ENCODE peak calls at places on chromosome 5, in eight cellular contexts. One of them, this sample, is unnamed.

GRCh38 chr5:1962619-1963355 is 80.1 kb upstream of the IRX4 start:
- DNase-seq in astrocyte of the spinal cord: no peak
- DNase-seq in endothelial cell: no peak
- DNase-seq in astrocyte of the cerebellum: no peak
- DNase-seq in hepatocyte: no peak
- DNase-seq in progenitor cell of endocrine pancreas: no peak
- DNase-seq in adrenal gland: no peak
- DNase-seq in IMR-90: no peak
- DNase-seq in this sample: peak; percentile 67

GRCh38 chr5:132688536-132689409 is 15.0 kb downstream of the IL4 start:
- DNase-seq in astrocyte of the spinal cord: no peak
- DNase-seq in endothelial cell: no peak
- DNase-seq in astrocyte of the cerebellum: no peak
- DNase-seq in hepatocyte: no peak
- DNase-seq in progenitor cell of endocrine pancreas: no peak
- DNase-seq in adrenal gland: no peak
- DNase-seq in IMR-90: peak; percentile 23
- DNase-seq in this sample: no peak

GRCh38 chr5:134567651-134568338 is 42.3 kb downstream of the JADE2 start:
- DNase-seq in astrocyte of the spinal cord: peak; percentile 52
- DNase-seq in endothelial cell: no peak
- DNase-seq in astrocyte of the cerebellum: no peak
- DNase-seq in hepatocyte: no peak
- DNase-seq in progenitor cell of endocrine pancreas: no peak
- DNase-seq in adrenal gland: no peak
- DNase-seq in IMR-90: peak; percentile 82
- DNase-seq in this sample: no peak

GRCh38 chr5:98474211-98474610 is 299.3 kb upstream of the RGMB start:
- DNase-seq in astrocyte of the spinal cord: no peak
- DNase-seq in endothelial cell: no peak
- DNase-seq in astrocyte of the cerebellum: no peak
- DNase-seq in hepatocyte: no peak
- DNase-seq in progenitor cell of endocrine pancreas: no peak
- DNase-seq in adrenal gland: no peak
- DNase-seq in IMR-90: no peak
- DNase-seq in this sample: no peak

GRCh38 chr5:130874861-130875419 is 290.1 kb downstream of the HINT1 start:
- DNase-seq in astrocyte of the spinal cord: no peak
- DNase-seq in endothelial cell: no peak
- DNase-seq in astrocyte of the cerebellum: no peak
- DNase-seq in hepatocyte: no peak
- DNase-seq in progenitor cell of endocrine pancreas: no peak
- DNase-seq in adrenal gland: no peak
- DNase-seq in IMR-90: no peak
- DNase-seq in this sample: no peak

GRCh38 chr5:112237456-112237855 is 181.6 kb downstream of the EPB41L4A start:
- DNase-seq in astrocyte of the spinal cord: no peak
- DNase-seq in endothelial cell: no peak
- DNase-seq in astrocyte of the cerebellum: no peak
- DNase-seq in hepatocyte: no peak
- DNase-seq in progenitor cell of endocrine pancreas: no peak
- DNase-seq in adrenal gland: no peak
- DNase-seq in IMR-90: no peak
- DNase-seq in this sample: no peak

GRCh38 chr5:158155811-158156495 is 297.0 kb upstream of the CLINT1 start:
- DNase-seq in astrocyte of the spinal cord: no peak
- DNase-seq in endothelial cell: no peak
- DNase-seq in astrocyte of the cerebellum: no peak
- DNase-seq in hepatocyte: no peak
- DNase-seq in progenitor cell of endocrine pancreas: no peak
- DNase-seq in adrenal gland: no peak
- DNase-seq in IMR-90: no peak
- DNase-seq in this sample: no peak

GRCh38 chr5:34841816-34842215 is 2.9 kb downstream of the TTC23L start:
- DNase-seq in astrocyte of the spinal cord: no peak
- DNase-seq in endothelial cell: no peak
- DNase-seq in astrocyte of the cerebellum: no peak
- DNase-seq in hepatocyte: no peak
- DNase-seq in progenitor cell of endocrine pancreas: no peak
- DNase-seq in adrenal gland: no peak
- DNase-seq in IMR-90: no peak
- DNase-seq in this sample: no peak

GRCh38 chr5:42419294-42419693 is 3.9 kb upstream of the GHR start:
- DNase-seq in astrocyte of the spinal cord: no peak
- DNase-seq in endothelial cell: no peak
- DNase-seq in astrocyte of the cerebellum: no peak
- DNase-seq in hepatocyte: no peak
- DNase-seq in progenitor cell of endocrine pancreas: no peak
- DNase-seq in adrenal gland: no peak
- DNase-seq in IMR-90: no peak
- DNase-seq in this sample: no peak

GRCh38 chr5:138755084-138755748 is 2.0 kb downstream of the CTNNA1 start:
- DNase-seq in astrocyte of the spinal cord: no peak
- DNase-seq in endothelial cell: no peak
- DNase-seq in astrocyte of the cerebellum: no peak
- DNase-seq in hepatocyte: no peak
- DNase-seq in progenitor cell of endocrine pancreas: no peak
- DNase-seq in adrenal gland: no peak
- DNase-seq in IMR-90: no peak
- DNase-seq in this sample: no peak

GRCh38 chr5:15598294-15598902 is 98.4 kb downstream of the FBXL7 start:
- DNase-seq in astrocyte of the spinal cord: no peak
- DNase-seq in endothelial cell: peak; percentile 28
- DNase-seq in astrocyte of the cerebellum: no peak
- DNase-seq in hepatocyte: peak; percentile 26
- DNase-seq in progenitor cell of endocrine pancreas: no peak
- DNase-seq in adrenal gland: no peak
- DNase-seq in IMR-90: no peak
- DNase-seq in this sample: no peak

GRCh38 chr5:67047616-67048015 is 149.0 kb downstream of the CD180 start:
- DNase-seq in astrocyte of the spinal cord: no peak
- DNase-seq in endothelial cell: no peak
- DNase-seq in astrocyte of the cerebellum: no peak
- DNase-seq in hepatocyte: no peak
- DNase-seq in progenitor cell of endocrine pancreas: no peak
- DNase-seq in adrenal gland: no peak
- DNase-seq in IMR-90: no peak
- DNase-seq in this sample: no peak

GRCh38 chr5:72194846-72195245 is 87.6 kb downstream of the MAP1B start:
- DNase-seq in astrocyte of the spinal cord: peak; percentile 80
- DNase-seq in endothelial cell: no peak
- DNase-seq in astrocyte of the cerebellum: peak; percentile 91
- DNase-seq in hepatocyte: no peak
- DNase-seq in progenitor cell of endocrine pancreas: no peak
- DNase-seq in adrenal gland: no peak
- DNase-seq in IMR-90: no peak
- DNase-seq in this sample: no peak

GRCh38 chr5:118882666-118883065 is 105.7 kb downstream of the DTWD2 start:
- DNase-seq in astrocyte of the spinal cord: no peak
- DNase-seq in endothelial cell: no peak
- DNase-seq in astrocyte of the cerebellum: no peak
- DNase-seq in hepatocyte: no peak
- DNase-seq in progenitor cell of endocrine pancreas: no peak
- DNase-seq in adrenal gland: no peak
- DNase-seq in IMR-90: no peak
- DNase-seq in this sample: no peak

GRCh38 chr5:109143001-109143400 is 266.8 kb downstream of the PJA2 start:
- DNase-seq in astrocyte of the spinal cord: no peak
- DNase-seq in endothelial cell: no peak
- DNase-seq in astrocyte of the cerebellum: no peak
- DNase-seq in hepatocyte: no peak
- DNase-seq in progenitor cell of endocrine pancreas: no peak
- DNase-seq in adrenal gland: no peak
- DNase-seq in IMR-90: peak; percentile 17
- DNase-seq in this sample: no peak

GRCh38 chr5:109145139-109145538 is 264.6 kb downstream of the PJA2 start:
- DNase-seq in astrocyte of the spinal cord: no peak
- DNase-seq in endothelial cell: no peak
- DNase-seq in astrocyte of the cerebellum: no peak
- DNase-seq in hepatocyte: no peak
- DNase-seq in progenitor cell of endocrine pancreas: no peak
- DNase-seq in adrenal gland: no peak
- DNase-seq in IMR-90: no peak
- DNase-seq in this sample: no peak

GRCh38 chr5:109146611-109147010 is 263.2 kb downstream of the PJA2 start:
- DNase-seq in astrocyte of the spinal cord: no peak
- DNase-seq in endothelial cell: no peak
- DNase-seq in astrocyte of the cerebellum: no peak
- DNase-seq in hepatocyte: no peak
- DNase-seq in progenitor cell of endocrine pancreas: no peak
- DNase-seq in adrenal gland: no peak
- DNase-seq in IMR-90: peak; percentile 42
- DNase-seq in this sample: no peak

GRCh38 chr5:109136906-109137305 is 272.9 kb downstream of the PJA2 start:
- DNase-seq in astrocyte of the spinal cord: no peak
- DNase-seq in endothelial cell: no peak
- DNase-seq in astrocyte of the cerebellum: no peak
- DNase-seq in hepatocyte: no peak
- DNase-seq in progenitor cell of endocrine pancreas: no peak
- DNase-seq in adrenal gland: no peak
- DNase-seq in IMR-90: peak; percentile 61
- DNase-seq in this sample: no peak

DNA sequence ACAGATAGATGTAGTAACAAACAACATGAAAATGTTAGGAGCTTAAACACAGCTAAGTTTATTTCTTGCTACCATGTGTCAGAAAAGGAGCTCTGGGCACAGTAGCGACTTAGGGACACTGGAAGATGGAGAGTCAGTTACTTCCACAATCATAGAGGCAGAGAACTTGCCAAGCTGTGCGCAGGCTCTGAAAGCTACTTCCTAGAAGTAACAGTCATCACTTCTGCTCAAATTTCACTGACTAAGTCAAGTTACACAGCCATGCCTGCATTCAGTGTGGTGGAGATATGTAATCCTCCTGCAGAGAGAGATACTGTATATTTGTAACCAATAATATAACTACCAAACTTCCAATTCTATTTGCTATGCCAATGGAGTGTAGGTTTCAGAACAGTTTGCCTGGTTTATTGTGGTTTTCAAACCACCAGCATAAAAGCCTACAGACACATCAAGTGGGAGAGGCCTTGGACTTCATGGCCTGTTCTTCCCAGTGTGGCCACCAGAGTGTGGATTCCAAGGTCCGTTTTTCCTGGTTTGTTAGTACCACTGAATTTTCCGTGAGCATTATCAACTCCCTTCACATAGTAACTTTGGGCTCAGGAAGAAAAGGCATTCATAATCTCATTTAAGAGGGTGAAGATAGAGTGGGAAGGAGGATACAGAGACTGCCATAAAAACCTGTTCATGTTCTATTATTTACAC is 268.1 kb downstream of the PJA2 start:
- DNase-seq in astrocyte of the spinal cord: peak; percentile 41
- DNase-seq in endothelial cell: no peak
- DNase-seq in astrocyte of the cerebellum: no peak
- DNase-seq in hepatocyte: no peak
- DNase-seq in progenitor cell of endocrine pancreas: no peak
- DNase-seq in adrenal gland: no peak
- DNase-seq in IMR-90: peak; percentile 66
- DNase-seq in this sample: no peak
- TF ChIP-seq CTCF in astrocyte of the spinal cord: peak; percentile 20
- TF ChIP-seq CTCF in endothelial cell: peak; percentile 23
- TF ChIP-seq CTCF in astrocyte of the cerebellum: peak; percentile 26
- TF ChIP-seq CTCF in hepatocyte: no peak
- TF ChIP-seq CTCF in progenitor cell of endocrine pancreas: peak; percentile 16
- TF ChIP-seq CTCF in adrenal gland: no peak
- TF ChIP-seq CTCF in IMR-90: no peak
- TF ChIP-seq CTCF in this sample: no peak

DNA sequence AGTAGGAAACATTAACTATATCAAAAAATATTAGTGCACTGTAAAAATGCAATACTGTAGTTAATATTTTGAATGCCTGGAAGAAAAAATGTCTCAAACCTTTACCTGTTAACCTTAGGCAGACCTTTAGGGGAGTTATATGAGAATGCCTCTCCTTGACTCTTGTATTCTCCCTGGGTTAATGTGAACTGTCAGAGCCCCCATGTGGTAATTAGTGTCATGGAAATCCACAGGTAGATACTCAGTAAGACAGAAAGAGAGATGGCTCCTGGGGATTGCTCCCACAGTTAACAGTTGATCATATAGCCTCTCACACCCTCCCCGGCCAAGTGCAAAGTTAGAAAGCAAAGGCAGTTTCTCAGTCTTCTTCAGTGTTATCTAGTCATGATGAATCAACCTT is 742.8 kb downstream of the NR2F1-AS1 start:
- DNase-seq in astrocyte of the spinal cord: no peak
- DNase-seq in endothelial cell: peak; percentile 6
- DNase-seq in astrocyte of the cerebellum: no peak
- DNase-seq in hepatocyte: peak; percentile 14
- DNase-seq in progenitor cell of endocrine pancreas: no peak
- DNase-seq in adrenal gland: no peak
- DNase-seq in IMR-90: no peak
- DNase-seq in this sample: no peak
- TF ChIP-seq CTCF in astrocyte of the spinal cord: no peak
- TF ChIP-seq CTCF in endothelial cell: no peak
- TF ChIP-seq CTCF in astrocyte of the cerebellum: no peak
- TF ChIP-seq CTCF in hepatocyte: peak; percentile 34
- TF ChIP-seq CTCF in progenitor cell of endocrine pancreas: peak; percentile 35
- TF ChIP-seq CTCF in adrenal gland: no peak
- TF ChIP-seq CTCF in IMR-90: peak; percentile 4
- TF ChIP-seq CTCF in this sample: peak; percentile 14

DNA sequence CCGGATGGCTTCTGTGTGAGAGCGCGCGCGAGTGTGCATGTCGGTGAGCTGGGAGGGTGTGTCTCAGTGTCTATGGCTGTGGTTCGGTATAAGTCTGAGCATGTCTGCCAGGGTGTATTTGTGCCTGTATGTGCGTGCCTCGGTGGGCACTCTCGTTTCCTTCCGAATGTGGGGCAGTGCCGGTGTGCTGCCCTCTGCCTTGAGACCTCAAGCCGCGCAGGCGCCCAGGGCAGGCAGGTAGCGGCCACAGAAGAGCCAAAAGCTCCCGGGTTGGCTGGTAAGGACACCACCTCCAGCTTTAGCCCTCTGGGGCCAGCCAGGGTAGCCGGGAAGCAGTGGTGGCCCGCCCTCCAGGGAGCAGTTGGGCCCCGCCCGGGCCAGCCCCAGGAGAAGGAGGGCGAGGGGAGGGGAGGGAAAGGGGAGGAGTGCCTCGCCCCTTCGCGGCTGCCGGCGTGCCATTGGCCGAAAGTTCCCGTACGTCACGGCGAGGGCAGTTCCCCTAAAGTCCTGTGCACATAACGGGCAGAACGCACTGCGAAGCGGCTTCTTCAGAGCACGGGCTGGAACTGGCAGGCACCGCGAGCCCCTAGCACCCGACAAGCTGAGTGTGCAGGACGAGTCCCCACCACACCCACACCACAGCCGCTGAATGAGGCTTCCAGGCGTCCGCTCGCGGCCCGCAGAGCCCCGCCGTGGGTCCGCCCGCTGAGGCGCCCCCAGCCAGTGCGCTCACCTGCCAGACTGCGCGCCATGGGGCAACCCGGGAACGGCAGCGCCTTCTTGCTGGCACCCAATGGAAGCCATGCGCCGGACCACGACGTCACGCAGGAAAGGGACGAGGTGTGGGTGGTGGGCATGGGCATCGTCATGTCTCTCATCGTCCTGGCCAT is at the start of gene ADRB2:
- DNase-seq in astrocyte of the spinal cord: peak; percentile 89
- DNase-seq in endothelial cell: peak; percentile 91
- DNase-seq in astrocyte of the cerebellum: peak; percentile 62
- DNase-seq in hepatocyte: peak; percentile 93
- DNase-seq in progenitor cell of endocrine pancreas: peak; percentile 81
- DNase-seq in adrenal gland: peak; percentile 88
- DNase-seq in IMR-90: peak; percentile 91
- DNase-seq in this sample: peak; percentile 93
- TF ChIP-seq CTCF in astrocyte of the spinal cord: no peak
- TF ChIP-seq CTCF in endothelial cell: no peak
- TF ChIP-seq CTCF in astrocyte of the cerebellum: no peak
- TF ChIP-seq CTCF in hepatocyte: no peak
- TF ChIP-seq CTCF in progenitor cell of endocrine pancreas: no peak
- TF ChIP-seq CTCF in adrenal gland: no peak
- TF ChIP-seq CTCF in IMR-90: no peak
- TF ChIP-seq CTCF in this sample: no peak

GRCh38 chr5:9051779-9052178 is 494.1 kb downstream of the SEMA5A start:
- DNase-seq in astrocyte of the spinal cord: no peak
- DNase-seq in endothelial cell: no peak
- DNase-seq in astrocyte of the cerebellum: no peak
- DNase-seq in hepatocyte: no peak
- DNase-seq in progenitor cell of endocrine pancreas: no peak
- DNase-seq in adrenal gland: no peak
- DNase-seq in IMR-90: no peak
- DNase-seq in this sample: no peak
- TF ChIP-seq CTCF in astrocyte of the spinal cord: no peak
- TF ChIP-seq CTCF in endothelial cell: no peak
- TF ChIP-seq CTCF in astrocyte of the cerebellum: no peak
- TF ChIP-seq CTCF in hepatocyte: no peak
- TF ChIP-seq CTCF in progenitor cell of endocrine pancreas: no peak
- TF ChIP-seq CTCF in adrenal gland: no peak
- TF ChIP-seq CTCF in IMR-90: no peak
- TF ChIP-seq CTCF in this sample: no peak